ENCODE peak calls at places on chromosomes 11 and 22, in nine cellular contexts. H is H1, W is A549, R is adrenal gland, A is sigmoid colon, N is heart left ventricle, I is ovary, B is body of pancreas, O is K562. S is an unnamed sample.

GRCh38 chr22:20131856-20132685 is 467 bp downstream of the ZDHHC8 start:
- DNase-seq in H (no peak), W (no peak), R (no peak), A (peak), N (no peak), I (no peak), B (peak), O (peak), S (no peak)

GRCh38 chr22:50196256-50196655 is 4.6 kb upstream of the SELENOO start:
- DNase-seq in H (no peak), W (no peak), R (no peak), A (no peak), N (no peak), I (no peak), B (no peak), O (no peak), S (no peak)

GRCh38 chr11:6992457-6993431 is 27.4 kb downstream of the ZNF214 start:
- DNase-seq in H (no peak), W (no peak), R (no peak), A (no peak), N (no peak), I (no peak), B (no peak), O (no peak), S (no peak)

GRCh38 chr11:65625628-65626342 is 10.2 kb downstream of the PCNX3 start:
- DNase-seq in H (peak), W (peak), R (no peak), A (no peak), N (peak), I (no peak), B (no peak), O (no peak), S (no peak)

GRCh38 chr22:39519681-39520053 is 695 bp upstream of the ATF4 start:
- DNase-seq in H (no peak), W (peak), R (peak), A (peak), N (no peak), I (peak), B (peak), O (peak), S (no peak)

GRCh38 chr22:21652547-21653545 is 10.7 kb downstream of the SDF2L1 start:
- DNase-seq in H (peak), W (no peak), R (no peak), A (no peak), N (no peak), I (no peak), B (no peak), O (peak), S (no peak)

GRCh38 chr22:48696371-48696770 is 1131.3 kb downstream of the BRD1 start:
- DNase-seq in H (no peak), W (no peak), R (no peak), A (no peak), N (peak), I (no peak), B (no peak), O (no peak), S (no peak)

GRCh38 chr11:2825261-2825885 is 60.2 kb downstream of the CDKN1C start:
- DNase-seq in H (no peak), W (no peak), R (peak), A (peak), N (peak), I (peak), B (peak), O (no peak), S (peak)

GRCh38 chr11:113377606-113378005 is 10.0 kb upstream of the ANKK1 start:
- DNase-seq in H (no peak), W (no peak), R (no peak), A (no peak), N (no peak), I (no peak), B (no peak), O (no peak), S (no peak)

GRCh38 chr22:26891431-26891830 is 234.0 kb downstream of the MIAT start:
- DNase-seq in H (no peak), W (no peak), R (no peak), A (no peak), N (no peak), I (no peak), B (no peak), O (no peak), S (no peak)

GRCh38 chr11:108865411-108865810 is 200.5 kb downstream of the DDX10 start:
- DNase-seq in H (no peak), W (no peak), R (no peak), A (no peak), N (no peak), I (no peak), B (no peak), O (no peak), S (no peak)

GRCh38 chr11:46521947-46522681 is 71.7 kb downstream of the AMBRA1 start:
- DNase-seq in H (no peak), W (no peak), R (no peak), A (no peak), N (no peak), I (no peak), B (no peak), O (no peak), S (no peak)

GRCh38 chr22:49628351-49629023 is 199.2 kb downstream of the BRD1 start:
- DNase-seq in H (no peak), W (no peak), R (no peak), A (peak), N (peak), I (no peak), B (no peak), O (no peak), S (no peak)

GRCh38 chr11:869399-870126 is 26.9 kb downstream of the TSPAN4 start:
- DNase-seq in H (no peak), W (no peak), R (no peak), A (no peak), N (no peak), I (no peak), B (no peak), O (no peak), S (no peak)

GRCh38 chr22:34395370-34395769 is 475.1 kb upstream of the LARGE1 start:
- DNase-seq in H (no peak), W (no peak), R (no peak), A (no peak), N (no peak), I (no peak), B (no peak), O (no peak), S (no peak)

GRCh38 chr11:84691830-84692229 is 935.3 kb downstream of the DLG2 start:
- DNase-seq in H (no peak), W (no peak), R (no peak), A (no peak), N (no peak), I (no peak), B (no peak), O (no peak), S (no peak)

GRCh38 chr11:132886335-132886734 is 646.0 kb downstream of the OPCML start:
- DNase-seq in H (no peak), W (no peak), R (no peak), A (no peak), N (no peak), I (no peak), B (no peak), O (no peak), S (no peak)

GRCh38 chr11:107598225-107599139 is 7.5 kb downstream of the ELMOD1 start:
- DNase-seq in H (peak), W (peak), R (no peak), A (no peak), N (no peak), I (no peak), B (no peak), O (peak), S (peak)

GRCh38 chr11:134942633-134943032 is 530.6 kb upstream of the B3GAT1 start:
- DNase-seq in H (no peak), W (no peak), R (no peak), A (no peak), N (no peak), I (no peak), B (no peak), O (no peak), S (no peak)

GRCh38 chr11:111465400-111465799 is 46.8 kb downstream of the BTG4 start:
- DNase-seq in H (no peak), W (no peak), R (no peak), A (no peak), N (no peak), I (no peak), B (no peak), O (no peak), S (peak)

GRCh38 chr11:9783986-9784385 is 120.1 kb downstream of the SWAP70 start:
- DNase-seq in H (no peak), W (no peak), R (no peak), A (no peak), N (no peak), I (no peak), B (no peak), O (no peak), S (no peak)

GRCh38 chr11:68816917-68817419 is 24.7 kb downstream of the CPT1A start:
- DNase-seq in H (no peak), W (no peak), R (no peak), A (no peak), N (no peak), I (no peak), B (no peak), O (no peak), S (no peak)

GRCh38 chr11:46916669-46917108 is 1.7 kb downstream of the LRP4 start:
- DNase-seq in H (peak), W (peak), R (peak), A (peak), N (peak), I (peak), B (peak), O (peak), S (peak)

GRCh38 chr11:79201637-79202347 is 239.0 kb downstream of the TENM4 start:
- DNase-seq in H (no peak), W (no peak), R (no peak), A (no peak), N (no peak), I (no peak), B (no peak), O (no peak), S (peak)

GRCh38 chr11:12157241-12157661 is 46.9 kb downstream of the MICAL2 start:
- DNase-seq in H (no peak), W (no peak), R (no peak), A (no peak), N (no peak), I (no peak), B (no peak), O (no peak), S (no peak)

GRCh38 chr11:112834277-112834755 is 126.9 kb upstream of the NCAM1 start:
- DNase-seq in H (no peak), W (no peak), R (peak), A (peak), N (peak), I (no peak), B (peak), O (no peak), S (no peak)

GRCh38 chr11:10688401-10688800 is 5.2 kb downstream of the IRAG1 start:
- DNase-seq in H (no peak), W (peak), R (no peak), A (no peak), N (no peak), I (no peak), B (no peak), O (peak), S (no peak)

GRCh38 chr11:134642206-134642605 is 230.2 kb upstream of the B3GAT1 start:
- DNase-seq in H (no peak), W (no peak), R (no peak), A (peak), N (no peak), I (no peak), B (no peak), O (no peak), S (no peak)

GRCh38 chr11:69902337-69902736 is 83.1 kb upstream of the FGF3 start:
- DNase-seq in H (no peak), W (no peak), R (no peak), A (no peak), N (no peak), I (no peak), B (no peak), O (no peak), S (no peak)

GRCh38 chr22:42379961-42380537 is 52.2 kb downstream of the NFAM1 start:
- DNase-seq in H (no peak), W (no peak), R (no peak), A (no peak), N (peak), I (no peak), B (no peak), O (no peak), S (no peak)

GRCh38 chr11:102139081-102139498 is 28.8 kb downstream of the YAP1 start:
- DNase-seq in H (no peak), W (no peak), R (no peak), A (no peak), N (no peak), I (no peak), B (no peak), O (no peak), S (no peak)

GRCh38 chr11:77198440-77198849 is 70.4 kb downstream of the MYO7A start:
- DNase-seq in H (peak), W (peak), R (peak), A (peak), N (peak), I (peak), B (peak), O (peak), S (peak)

DNA sequence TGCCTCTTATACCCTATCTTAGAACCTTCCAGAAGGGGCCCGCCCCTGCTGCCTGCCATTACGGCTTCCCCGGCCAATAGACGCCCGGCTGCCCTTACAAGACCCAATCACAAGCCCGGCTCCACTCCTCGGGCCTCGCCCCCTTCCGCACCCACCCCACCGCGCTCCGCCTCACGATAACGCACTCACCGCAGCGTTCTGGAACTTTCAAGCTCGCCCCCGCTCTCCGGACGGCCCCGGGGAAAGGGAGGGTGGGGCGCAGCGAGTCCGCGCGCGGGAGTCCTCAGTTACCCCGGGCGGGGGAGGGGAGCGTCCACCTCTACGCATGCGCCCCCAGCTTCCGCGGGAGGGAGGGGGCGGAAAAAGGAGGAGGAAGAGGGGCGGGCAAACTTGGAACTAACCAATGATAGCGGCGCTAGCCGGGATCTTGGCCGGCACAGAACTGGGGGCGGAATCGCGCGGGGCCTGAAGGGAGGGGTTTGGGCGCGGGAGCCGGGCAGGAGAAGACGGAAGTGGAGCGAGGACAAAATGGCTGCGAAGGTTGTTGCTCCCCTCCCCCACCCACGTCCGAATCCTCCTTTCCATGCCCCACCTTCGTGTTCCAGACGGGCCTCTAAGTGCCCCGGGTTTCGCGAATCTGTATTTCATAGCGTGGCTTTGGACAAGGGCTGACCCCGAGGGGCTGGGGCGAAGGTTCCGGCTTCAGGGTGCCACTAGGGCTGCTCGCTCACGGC is 389 bp upstream of the HSPA8 start:
- DNase-seq in H (peak), W (peak), R (peak), A (peak), N (peak), I (peak), B (peak), O (peak), S (peak)
- TF ChIP-seq POLR2A in H (peak), W (peak), R (no peak), A (peak), N (no peak), I (peak), B (no peak), O (no peak), S (no peak)

DNA sequence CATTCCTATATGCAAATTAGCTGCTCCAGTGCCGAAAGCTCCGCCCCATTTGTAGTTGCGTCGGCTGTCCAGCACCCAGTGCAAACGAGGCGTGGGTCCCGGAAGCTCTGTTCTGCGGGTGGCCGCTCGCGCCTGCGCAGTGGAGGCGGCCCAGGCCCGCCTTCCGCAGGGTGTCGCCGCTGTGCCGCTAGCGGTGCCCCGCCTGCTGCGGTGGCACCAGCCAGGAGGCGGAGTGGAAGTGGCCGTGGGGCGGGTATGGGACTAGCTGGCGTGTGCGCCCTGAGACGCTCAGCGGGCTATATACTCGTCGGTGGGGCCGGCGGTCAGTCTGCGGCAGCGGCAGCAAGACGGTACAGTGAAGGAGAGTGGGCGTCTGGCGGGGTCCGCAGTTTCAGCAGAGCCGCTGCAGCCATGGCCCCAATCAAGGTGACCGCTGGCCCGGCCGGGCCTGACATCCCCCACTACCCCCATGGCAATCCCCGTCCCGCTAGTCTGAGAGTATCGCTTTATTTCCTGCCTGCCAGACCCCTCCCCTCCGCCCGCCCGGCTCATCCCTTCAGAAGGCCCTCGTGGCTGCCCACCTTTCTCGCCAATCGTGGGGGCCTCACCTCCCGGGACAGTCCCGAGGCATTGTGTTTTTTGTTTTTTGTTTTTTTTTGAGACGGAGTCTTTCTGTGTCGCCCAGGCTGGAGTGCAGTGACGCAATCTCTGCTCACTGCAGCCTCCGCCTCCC is at the start of gene PRDX5:
- DNase-seq in H (peak), W (peak), R (peak), A (peak), N (peak), I (peak), B (peak), O (peak), S (peak)
- TF ChIP-seq POLR2A in H (no peak), W (peak), R (peak), A (peak), N (peak), I (peak), B (peak), O (peak), S (peak)

GRCh38 chr11:110097459-110098012 is 4.3 kb downstream of the ZC3H12C start:
- DNase-seq in H (no peak), W (no peak), R (no peak), A (no peak), N (no peak), I (no peak), B (no peak), O (peak), S (no peak)

GRCh38 chr11:110100476-110101240 is 7.5 kb downstream of the ZC3H12C start:
- DNase-seq in H (no peak), W (no peak), R (no peak), A (no peak), N (no peak), I (no peak), B (no peak), O (no peak), S (no peak)

GRCh38 chr11:110096369-110096976 is 3.3 kb downstream of the ZC3H12C start:
- DNase-seq in H (no peak), W (no peak), R (no peak), A (no peak), N (no peak), I (no peak), B (no peak), O (no peak), S (no peak)

GRCh38 chr11:110095554-110095953 is 2.4 kb downstream of the ZC3H12C start:
- DNase-seq in H (no peak), W (no peak), R (peak), A (no peak), N (no peak), I (no peak), B (no peak), O (no peak), S (no peak)

DNA sequence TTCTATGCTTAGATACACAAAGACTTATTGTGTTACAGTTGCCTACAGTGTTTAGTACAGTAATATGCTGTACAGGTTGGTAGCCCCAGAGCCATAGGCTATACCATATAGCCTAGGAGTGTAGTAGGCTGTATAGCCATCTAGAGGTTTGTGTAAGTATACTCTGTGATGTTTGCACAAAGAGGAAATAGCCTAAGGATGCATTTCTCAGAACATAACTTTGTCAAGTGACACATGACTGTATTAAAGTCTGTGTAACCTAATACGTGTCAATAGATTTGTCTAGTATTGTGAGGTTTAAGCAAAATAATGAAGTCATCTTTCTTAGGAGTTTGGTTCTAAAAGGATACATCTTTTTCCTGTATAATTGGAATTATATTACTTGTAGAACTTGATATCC is 5.5 kb downstream of the ZC3H12C start:
- DNase-seq in H (no peak), W (no peak), R (no peak), A (no peak), N (no peak), I (no peak), B (no peak), O (no peak), S (no peak)
- TF ChIP-seq POLR2A in H (no peak), W (no peak), R (no peak), A (no peak), N (no peak), I (no peak), B (no peak), O (no peak), S (no peak)

GRCh38 chr22:46045459-46046298 is 68.7 kb upstream of the WNT7B start:
- DNase-seq in H (no peak), W (no peak), R (no peak), A (peak), N (no peak), I (peak), B (peak), O (no peak), S (no peak)
- TF ChIP-seq POLR2A in H (no peak), W (no peak), R (no peak), A (no peak), N (no peak), I (no peak), B (peak), O (no peak), S (no peak)